ENCODE peak calls at places on chromosomes 16 and 17, in five cellular contexts. One of them, this sample, is unnamed.

GRCh38 chr17:47837401-47838039 is 3.6 kb downstream of the SCRN2 start:
- DNase-seq in lung: no peak
- DNase-seq in neural progenitor cell: no peak
- DNase-seq in esophagus squamous epithelium: no peak
- DNase-seq in fibroblast of lung: peak
- DNase-seq in this sample: no peak

GRCh38 chr17:67390646-67391480 is 13.8 kb downstream of the PITPNC1 start:
- DNase-seq in lung: peak
- DNase-seq in neural progenitor cell: no peak
- DNase-seq in esophagus squamous epithelium: no peak
- DNase-seq in fibroblast of lung: peak
- DNase-seq in this sample: peak

GRCh38 chr16:5736209-5736608 is 638.6 kb upstream of the EEF2KMT start:
- DNase-seq in lung: no peak
- DNase-seq in neural progenitor cell: no peak
- DNase-seq in esophagus squamous epithelium: no peak
- DNase-seq in fibroblast of lung: no peak
- DNase-seq in this sample: no peak

GRCh38 chr16:1290032-1290431 is 19.4 kb upstream of the UBE2I start:
- DNase-seq in lung: no peak
- DNase-seq in neural progenitor cell: peak
- DNase-seq in esophagus squamous epithelium: no peak
- DNase-seq in fibroblast of lung: no peak
- DNase-seq in this sample: no peak

GRCh38 chr17:82025401-82026107 is 2.4 kb downstream of the LRRC45 start:
- DNase-seq in lung: no peak
- DNase-seq in neural progenitor cell: no peak
- DNase-seq in esophagus squamous epithelium: no peak
- DNase-seq in fibroblast of lung: no peak
- DNase-seq in this sample: no peak

GRCh38 chr16:70700101-70701020 is 14.5 kb upstream of the MTSS2 start:
- DNase-seq in lung: no peak
- DNase-seq in neural progenitor cell: no peak
- DNase-seq in esophagus squamous epithelium: no peak
- DNase-seq in fibroblast of lung: no peak
- DNase-seq in this sample: no peak

GRCh38 chr16:73058616-73059409 is 10.9 kb upstream of the ZFHX3 start:
- DNase-seq in lung: no peak
- DNase-seq in neural progenitor cell: peak
- DNase-seq in esophagus squamous epithelium: no peak
- DNase-seq in fibroblast of lung: peak
- DNase-seq in this sample: peak

GRCh38 chr17:51461578-51462004 is 201.2 kb downstream of the UTP18 start:
- DNase-seq in lung: peak
- DNase-seq in neural progenitor cell: peak
- DNase-seq in esophagus squamous epithelium: no peak
- DNase-seq in fibroblast of lung: peak
- DNase-seq in this sample: peak

GRCh38 chr17:18002171-18002570 is 29.5 kb downstream of the DRC3 start:
- DNase-seq in lung: no peak
- DNase-seq in neural progenitor cell: no peak
- DNase-seq in esophagus squamous epithelium: no peak
- DNase-seq in fibroblast of lung: no peak
- DNase-seq in this sample: no peak

GRCh38 chr16:21088646-21089538 is 61.8 kb downstream of the DNAH3 start:
- DNase-seq in lung: no peak
- DNase-seq in neural progenitor cell: no peak
- DNase-seq in esophagus squamous epithelium: no peak
- DNase-seq in fibroblast of lung: peak
- DNase-seq in this sample: no peak

GRCh38 chr17:79981661-79982101 is 54.0 kb downstream of the TBC1D16 start:
- DNase-seq in lung: no peak
- DNase-seq in neural progenitor cell: peak
- DNase-seq in esophagus squamous epithelium: no peak
- DNase-seq in fibroblast of lung: no peak
- DNase-seq in this sample: no peak

GRCh38 chr17:79947351-79948031 is 88.2 kb downstream of the TBC1D16 start:
- DNase-seq in lung: no peak
- DNase-seq in neural progenitor cell: no peak
- DNase-seq in esophagus squamous epithelium: no peak
- DNase-seq in fibroblast of lung: peak
- DNase-seq in this sample: no peak

GRCh38 chr17:59618894-59619312 is 792 bp upstream of the CLTC start:
- DNase-seq in lung: no peak
- DNase-seq in neural progenitor cell: peak
- DNase-seq in esophagus squamous epithelium: no peak
- DNase-seq in fibroblast of lung: no peak
- DNase-seq in this sample: no peak

GRCh38 chr17:77872199-77872598 is 86.3 kb upstream of the TNRC6C start:
- DNase-seq in lung: no peak
- DNase-seq in neural progenitor cell: no peak
- DNase-seq in esophagus squamous epithelium: no peak
- DNase-seq in fibroblast of lung: no peak
- DNase-seq in this sample: no peak

GRCh38 chr16:8798174-8798527 is 512 bp downstream of the PMM2 start:
- DNase-seq in lung: no peak
- DNase-seq in neural progenitor cell: no peak
- DNase-seq in esophagus squamous epithelium: no peak
- DNase-seq in fibroblast of lung: peak
- DNase-seq in this sample: no peak

GRCh38 chr16:67100569-67101300 is 9.0 kb upstream of the PHAF1 start:
- DNase-seq in lung: no peak
- DNase-seq in neural progenitor cell: no peak
- DNase-seq in esophagus squamous epithelium: no peak
- DNase-seq in fibroblast of lung: peak
- DNase-seq in this sample: peak
- TF ChIP-seq CTCF in lung: no peak
- TF ChIP-seq CTCF in neural progenitor cell: peak
- TF ChIP-seq CTCF in esophagus squamous epithelium: no peak
- TF ChIP-seq CTCF in fibroblast of lung: no peak
- TF ChIP-seq CTCF in this sample: peak

GRCh38 chr16:27706156-27706705 is 156.3 kb downstream of the KATNIP start:
- DNase-seq in lung: no peak
- DNase-seq in neural progenitor cell: no peak
- DNase-seq in esophagus squamous epithelium: no peak
- DNase-seq in fibroblast of lung: no peak
- DNase-seq in this sample: no peak

GRCh38 chr16:27703121-27703520 is 153.2 kb downstream of the KATNIP start:
- DNase-seq in lung: no peak
- DNase-seq in neural progenitor cell: no peak
- DNase-seq in esophagus squamous epithelium: no peak
- DNase-seq in fibroblast of lung: no peak
- DNase-seq in this sample: no peak

GRCh38 chr16:27704252-27704651 is 154.3 kb downstream of the KATNIP start:
- DNase-seq in lung: no peak
- DNase-seq in neural progenitor cell: no peak
- DNase-seq in esophagus squamous epithelium: no peak
- DNase-seq in fibroblast of lung: no peak
- DNase-seq in this sample: no peak

GRCh38 chr16:27701381-27701780 is 151.4 kb downstream of the KATNIP start:
- DNase-seq in lung: no peak
- DNase-seq in neural progenitor cell: no peak
- DNase-seq in esophagus squamous epithelium: no peak
- DNase-seq in fibroblast of lung: no peak
- DNase-seq in this sample: no peak

DNA sequence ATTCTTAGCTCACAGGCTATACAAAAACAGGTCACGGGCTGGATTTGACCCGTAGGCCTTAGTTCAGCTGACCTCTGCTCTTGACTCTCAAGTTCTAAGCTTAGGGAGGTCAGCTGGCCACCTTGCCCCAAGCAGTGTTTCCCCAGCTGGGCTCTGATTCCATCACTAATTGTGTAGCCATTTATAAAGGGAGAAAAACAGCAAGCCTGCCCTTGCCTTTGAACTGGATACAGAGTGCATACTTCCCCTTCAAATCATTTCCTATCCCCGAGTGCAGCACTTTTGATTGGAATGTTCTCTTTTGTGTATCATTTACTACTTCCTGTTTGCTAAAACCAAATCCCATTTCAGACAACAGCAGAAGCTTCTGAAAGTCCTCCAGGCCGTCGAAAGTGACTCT is 153.6 kb downstream of the KATNIP start:
- DNase-seq in lung: no peak
- DNase-seq in neural progenitor cell: no peak
- DNase-seq in esophagus squamous epithelium: no peak
- DNase-seq in fibroblast of lung: no peak
- DNase-seq in this sample: no peak
- TF ChIP-seq CTCF in lung: no peak
- TF ChIP-seq CTCF in neural progenitor cell: no peak
- TF ChIP-seq CTCF in esophagus squamous epithelium: no peak
- TF ChIP-seq CTCF in fibroblast of lung: no peak
- TF ChIP-seq CTCF in this sample: no peak

GRCh38 chr17:28760987-28761562 is 17.3 kb downstream of the TRAF4 start:
- DNase-seq in lung: peak
- DNase-seq in neural progenitor cell: peak
- DNase-seq in esophagus squamous epithelium: no peak
- DNase-seq in fibroblast of lung: peak
- DNase-seq in this sample: no peak

GRCh38 chr17:28763137-28763799 is 19.5 kb downstream of the TRAF4 start:
- DNase-seq in lung: no peak
- DNase-seq in neural progenitor cell: no peak
- DNase-seq in esophagus squamous epithelium: no peak
- DNase-seq in fibroblast of lung: no peak
- DNase-seq in this sample: peak

GRCh38 chr17:28760561-28760960 is 16.8 kb downstream of the TRAF4 start:
- DNase-seq in lung: no peak
- DNase-seq in neural progenitor cell: no peak
- DNase-seq in esophagus squamous epithelium: no peak
- DNase-seq in fibroblast of lung: no peak
- DNase-seq in this sample: no peak

GRCh38 chr17:28763804-28764266 is 20.0 kb downstream of the TRAF4 start:
- DNase-seq in lung: peak
- DNase-seq in neural progenitor cell: peak
- DNase-seq in esophagus squamous epithelium: no peak
- DNase-seq in fibroblast of lung: peak
- DNase-seq in this sample: peak

DNA sequence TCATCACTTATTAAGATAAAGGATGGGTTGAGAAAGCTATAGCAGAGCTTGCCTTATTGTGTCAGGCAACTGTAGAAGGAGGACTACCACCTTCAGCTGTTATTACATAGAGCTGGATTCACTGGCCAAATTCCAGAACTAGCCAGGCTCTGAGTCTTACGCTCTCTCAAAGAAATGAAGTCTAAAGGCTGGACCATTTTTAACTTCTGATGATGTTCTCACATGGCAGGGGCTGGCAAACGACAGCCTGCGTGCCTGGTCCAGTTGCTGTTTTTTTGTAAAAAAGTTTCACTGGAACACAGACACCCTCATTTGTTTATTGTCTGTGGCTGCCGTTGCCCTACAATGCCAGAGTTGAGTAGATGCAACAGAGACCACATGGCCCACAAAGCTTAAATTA is 21.2 kb downstream of the TRAF4 start:
- DNase-seq in lung: no peak
- DNase-seq in neural progenitor cell: no peak
- DNase-seq in esophagus squamous epithelium: no peak
- DNase-seq in fibroblast of lung: no peak
- DNase-seq in this sample: no peak
- TF ChIP-seq CTCF in lung: no peak
- TF ChIP-seq CTCF in neural progenitor cell: no peak
- TF ChIP-seq CTCF in esophagus squamous epithelium: no peak
- TF ChIP-seq CTCF in fibroblast of lung: no peak
- TF ChIP-seq CTCF in this sample: no peak

GRCh38 chr16:77722315-77723107 is at the start of gene NUDT7:
- DNase-seq in lung: peak
- DNase-seq in neural progenitor cell: peak
- DNase-seq in esophagus squamous epithelium: peak
- DNase-seq in fibroblast of lung: peak
- DNase-seq in this sample: peak
- TF ChIP-seq CTCF in lung: no peak
- TF ChIP-seq CTCF in neural progenitor cell: peak
- TF ChIP-seq CTCF in esophagus squamous epithelium: peak
- TF ChIP-seq CTCF in fibroblast of lung: no peak
- TF ChIP-seq CTCF in this sample: peak